ENCODE peak calls at places on chromosomes 16 and 17, in nine cellular contexts. B, Y, V, G, U, N, Q, A and M are unnamed samples. For H3K4me1, the result is how much of the 10 kb centered on the place peaks cover.

GRCh38 chr17:61395983-61396585 is 3.6 kb upstream of the TBX2 start:
- DNase-seq in B (peak), Y (no peak), V (no peak), G (no peak), U (peak), N (no peak), Q (no peak), A (no peak), M (no peak)

GRCh38 chr17:39676198-39676819 is 8.1 kb downstream of the PNMT start:
- DNase-seq in B (peak), Y (peak), V (peak), G (peak), U (peak), N (peak), Q (no peak), A (no peak), M (peak)

GRCh38 chr16:16045879-16046278 is 96.5 kb downstream of the ABCC1 start:
- DNase-seq in B (no peak), Y (no peak), V (no peak), G (no peak), U (no peak), N (no peak), Q (no peak), A (no peak), M (no peak)

GRCh38 chr16:69566437-69567030 is 768 bp downstream of the NFAT5 start:
- DNase-seq in B (peak), Y (peak), V (peak), G (peak), U (peak), N (peak), Q (peak), A (peak), M (no peak)

GRCh38 chr17:30091771-30092170 is 24.8 kb upstream of the NSRP1 start:
- DNase-seq in B (no peak), Y (no peak), V (no peak), G (no peak), U (no peak), N (no peak), Q (no peak), A (no peak), M (no peak)

GRCh38 chr16:86580063-86580797 is 1.9 kb downstream of the FOXL1 start:
- DNase-seq in B (peak), Y (no peak), V (no peak), G (no peak), U (no peak), N (no peak), Q (no peak), A (no peak), M (no peak)

GRCh38 chr16:71188956-71189712 is 41.4 kb downstream of the HYDIN start:
- DNase-seq in B (no peak), Y (no peak), V (no peak), G (no peak), U (no peak), N (no peak), Q (no peak), A (no peak), M (no peak)

GRCh38 chr16:30069575-30070462 is 4.3 kb downstream of the ALDOA start:
- DNase-seq in B (no peak), Y (peak), V (no peak), G (no peak), U (peak), N (no peak), Q (peak), A (no peak), M (no peak)

GRCh38 chr16:12586701-12587100 is 217.0 kb downstream of the CPPED1 start:
- DNase-seq in B (peak), Y (no peak), V (no peak), G (no peak), U (no peak), N (no peak), Q (no peak), A (no peak), M (no peak)

GRCh38 chr17:57242148-57242547 is 14.2 kb upstream of the MSI2 start:
- DNase-seq in B (no peak), Y (peak), V (peak), G (no peak), U (peak), N (no peak), Q (no peak), A (no peak), M (no peak)

GRCh38 chr16:5058476-5058875 is 7.3 kb downstream of the C16orf89 start:
- DNase-seq in B (no peak), Y (no peak), V (no peak), G (no peak), U (peak), N (no peak), Q (no peak), A (no peak), M (no peak)

GRCh38 chr17:21209511-21210175 is 4.3 kb downstream of the TMEM11 start:
- DNase-seq in B (no peak), Y (peak), V (peak), G (no peak), U (peak), N (peak), Q (no peak), A (no peak), M (no peak)

GRCh38 chr16:57411362-57411976 is 6.9 kb downstream of the CCL17 start:
- DNase-seq in B (no peak), Y (no peak), V (no peak), G (no peak), U (no peak), N (no peak), Q (no peak), A (no peak), M (no peak)

GRCh38 chr16:57413301-57413730 is 8.7 kb downstream of the CCL17 start:
- DNase-seq in B (no peak), Y (no peak), V (no peak), G (no peak), U (no peak), N (no peak), Q (no peak), A (no peak), M (no peak)

GRCh38 chr16:57409870-57410585 is 5.5 kb downstream of the CCL17 start:
- DNase-seq in B (peak), Y (no peak), V (no peak), G (no peak), U (no peak), N (no peak), Q (no peak), A (no peak), M (no peak)

GRCh38 chr16:57413733-57414132 is 9.2 kb downstream of the CCL17 start:
- DNase-seq in B (no peak), Y (no peak), V (no peak), G (no peak), U (no peak), N (no peak), Q (no peak), A (no peak), M (no peak)

GRCh38 chr16:57412584-57412983 is 8.0 kb downstream of the CCL17 start:
- DNase-seq in B (no peak), Y (no peak), V (no peak), G (no peak), U (no peak), N (no peak), Q (no peak), A (no peak), M (no peak)
- H3K4me1 ChIP-seq in B (under half), Y (under half), V (under half), G (under half), U (under half), N (under half), Q (under half), A (under half), M (under half)

DNA sequence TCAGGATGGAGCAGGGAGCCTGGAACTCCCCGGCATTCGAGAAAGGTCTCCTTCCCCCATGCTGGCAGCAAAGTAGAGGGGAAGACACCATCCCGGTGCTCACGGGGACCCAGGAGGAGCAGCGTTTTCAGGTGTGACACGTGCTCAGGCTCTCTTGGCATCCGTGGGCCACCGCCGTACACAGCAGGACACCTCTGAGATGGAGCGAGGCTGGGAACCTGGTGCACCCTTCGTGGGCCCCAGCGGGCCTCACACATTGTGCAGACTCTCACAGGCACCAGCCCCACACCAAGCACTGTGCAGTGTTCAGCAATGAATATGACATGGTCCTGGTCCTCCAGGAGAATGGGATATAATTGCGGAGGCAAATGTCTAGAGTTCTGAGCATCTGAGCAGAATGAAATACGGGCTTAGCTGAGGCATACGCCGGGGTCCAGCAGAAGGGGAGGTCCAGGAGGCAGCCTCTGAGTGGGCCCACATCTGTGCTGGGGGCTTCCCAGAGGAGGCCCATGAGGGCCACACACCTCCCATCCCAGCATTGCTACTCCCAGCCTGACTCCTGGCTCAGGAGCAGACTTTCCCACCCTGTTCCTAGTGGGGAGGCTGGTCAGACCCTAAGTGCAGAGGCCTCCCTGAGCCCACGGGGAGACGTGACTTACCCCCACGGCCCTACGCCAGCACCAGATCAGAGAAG is 72.6 kb downstream of the ABR start:
- DNase-seq in B (no peak), Y (no peak), V (no peak), G (no peak), U (no peak), N (no peak), Q (no peak), A (no peak), M (no peak)
- H3K27ac ChIP-seq in B (peak), Y (peak), V (peak), G (no peak), U (peak), N (peak), Q (peak), A (no peak), M (no peak)

DNA sequence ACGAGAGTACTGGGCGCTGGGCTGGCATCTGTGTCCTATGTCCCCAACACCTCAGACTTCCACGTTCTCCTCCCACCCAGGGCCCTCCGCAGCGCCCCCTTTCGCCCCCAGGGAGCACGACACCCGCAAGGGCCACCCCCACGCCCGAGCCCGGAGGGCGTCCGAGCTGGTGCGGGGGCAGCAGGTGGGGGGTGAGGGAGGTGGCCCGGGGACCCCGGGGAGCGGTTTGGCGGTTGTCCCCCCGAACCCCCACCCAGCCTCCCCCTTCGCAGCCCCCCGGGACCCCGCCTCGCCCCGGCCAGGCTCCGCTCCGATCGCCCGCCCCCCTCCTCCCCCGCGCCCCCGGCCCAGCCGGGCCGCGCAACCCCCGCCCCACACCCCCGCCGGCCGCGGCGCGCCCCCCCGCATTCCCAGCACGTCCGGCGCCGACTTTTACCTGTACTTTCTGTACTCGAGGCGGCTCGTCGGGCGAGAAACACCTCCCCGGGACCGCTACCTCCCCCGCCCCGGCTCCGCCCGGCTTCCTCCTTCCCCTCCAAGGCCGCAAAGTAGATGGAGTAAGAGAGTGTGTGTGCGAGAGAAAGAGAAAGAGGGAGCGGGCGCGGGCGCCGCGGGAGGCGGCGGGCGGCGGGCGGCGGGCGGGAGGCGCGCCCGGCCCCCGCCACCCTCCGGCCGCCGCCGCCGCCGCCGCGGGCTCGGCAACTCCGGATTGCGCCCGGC is 897 bp downstream of the CDYL2 start:
- DNase-seq in B (no peak), Y (peak), V (peak), G (no peak), U (peak), N (peak), Q (no peak), A (no peak), M (peak)
- H3K4me3 ChIP-seq in B (peak), Y (peak), V (peak), G (no peak), U (peak), N (peak), Q (peak), A (peak), M (no peak)

GRCh38 chr16:88325087-88325750 is 57.5 kb upstream of the ZNF469 start:
- DNase-seq in B (no peak), Y (no peak), V (no peak), G (no peak), U (no peak), N (no peak), Q (no peak), A (no peak), M (no peak)
- H3K4me1 ChIP-seq in B (under half), Y (under half), V (under half), G (under half), U (under half), N (under half), Q (under half), A (under half), M (under half)

DNA sequence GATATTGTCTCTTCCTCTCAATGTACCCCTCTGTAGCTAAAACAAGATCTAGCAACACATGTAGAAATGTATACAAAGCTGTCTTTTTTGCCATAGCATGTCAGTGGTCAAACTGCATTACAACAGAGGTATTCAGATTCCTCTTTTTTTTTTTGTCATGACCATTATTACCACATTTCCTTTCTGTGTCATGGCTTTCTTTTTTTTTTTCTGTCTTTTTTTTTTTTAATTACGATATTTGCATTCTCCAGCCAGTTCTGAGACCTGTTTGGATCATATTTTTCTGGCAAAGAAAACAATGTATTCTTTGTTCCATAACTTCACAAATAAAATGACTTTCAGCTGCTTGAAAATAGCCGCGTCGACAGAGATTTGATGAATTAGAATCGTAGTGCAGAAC is 27.4 kb upstream of the CAPNS2 start:
- DNase-seq in B (no peak), Y (no peak), V (no peak), G (no peak), U (no peak), N (no peak), Q (no peak), A (peak), M (no peak)
- H3K27ac ChIP-seq in B (no peak), Y (peak), V (peak), G (no peak), U (peak), N (no peak), Q (no peak), A (peak), M (no peak)